ENCODE peak calls at places on chromosome 12, in five cellular contexts. One of them, this sample, is unnamed.

GRCh38 chr12:2693204-2693860 is 101.4 kb upstream of the FKBP4 start:
- DNase-seq in A549: no peak
- DNase-seq in K562: no peak
- DNase-seq in GM12878: no peak
- DNase-seq in GM23338: peak; percentile 71
- DNase-seq in this sample: no peak

GRCh38 chr12:4423528-4424195 is 22.0 kb downstream of the FGF6 start:
- DNase-seq in A549: no peak
- DNase-seq in K562: no peak
- DNase-seq in GM12878: no peak
- DNase-seq in GM23338: no peak
- DNase-seq in this sample: no peak

GRCh38 chr12:104381721-104382480 is 74.8 kb upstream of the CHST11 start:
- DNase-seq in A549: peak; percentile 82
- DNase-seq in K562: peak; percentile 79
- DNase-seq in GM12878: peak; percentile 44
- DNase-seq in GM23338: peak; percentile 95
- DNase-seq in this sample: peak; percentile 48

GRCh38 chr12:3311027-3311402 is 180.0 kb upstream of the PRMT8 start:
- DNase-seq in A549: no peak
- DNase-seq in K562: no peak
- DNase-seq in GM12878: no peak
- DNase-seq in GM23338: no peak
- DNase-seq in this sample: no peak

GRCh38 chr12:40312982-40313576 is 88.3 kb downstream of the LRRK2 start:
- DNase-seq in A549: peak; percentile 13
- DNase-seq in K562: no peak
- DNase-seq in GM12878: no peak
- DNase-seq in GM23338: peak; percentile 21
- DNase-seq in this sample: peak; percentile 2

GRCh38 chr12:99767809-99768208 is 120.3 kb downstream of the GARIN6 start:
- DNase-seq in A549: no peak
- DNase-seq in K562: no peak
- DNase-seq in GM12878: no peak
- DNase-seq in GM23338: peak; percentile 53
- DNase-seq in this sample: no peak

GRCh38 chr12:127235771-127236170 is 1031.2 kb upstream of the TMEM132C start:
- DNase-seq in A549: no peak
- DNase-seq in K562: no peak
- DNase-seq in GM12878: no peak
- DNase-seq in GM23338: no peak
- DNase-seq in this sample: no peak

GRCh38 chr12:90682398-90682797 is 272.6 kb downstream of the CCER1 start:
- DNase-seq in A549: no peak
- DNase-seq in K562: no peak
- DNase-seq in GM12878: no peak
- DNase-seq in GM23338: no peak
- DNase-seq in this sample: no peak

GRCh38 chr12:128853321-128854197 is at the start of gene GLT1D1:
- DNase-seq in A549: no peak
- DNase-seq in K562: no peak
- DNase-seq in GM12878: no peak
- DNase-seq in GM23338: peak; percentile 33
- DNase-seq in this sample: no peak

GRCh38 chr12:113238309-113238708 is 17.0 kb downstream of the TPCN1 start:
- DNase-seq in A549: no peak
- DNase-seq in K562: peak; percentile 65
- DNase-seq in GM12878: no peak
- DNase-seq in GM23338: no peak
- DNase-seq in this sample: no peak

GRCh38 chr12:97940629-97941028 is 478.0 kb downstream of the RMST start:
- DNase-seq in A549: no peak
- DNase-seq in K562: no peak
- DNase-seq in GM12878: no peak
- DNase-seq in GM23338: peak; percentile 61
- DNase-seq in this sample: no peak

GRCh38 chr12:90479237-90479636 is 475.7 kb downstream of the CCER1 start:
- DNase-seq in A549: no peak
- DNase-seq in K562: no peak
- DNase-seq in GM12878: no peak
- DNase-seq in GM23338: no peak
- DNase-seq in this sample: no peak

GRCh38 chr12:132194056-132194455 is 49.8 kb downstream of the NOC4L start:
- DNase-seq in A549: peak; percentile 66
- DNase-seq in K562: peak; percentile 72
- DNase-seq in GM12878: no peak
- DNase-seq in GM23338: peak; percentile 64
- DNase-seq in this sample: no peak

GRCh38 chr12:18421840-18422239 is 160.5 kb downstream of the PIK3C2G start:
- DNase-seq in A549: no peak
- DNase-seq in K562: no peak
- DNase-seq in GM12878: no peak
- DNase-seq in GM23338: no peak
- DNase-seq in this sample: no peak

GRCh38 chr12:66288121-66288520 is 14.2 kb upstream of the HELB start:
- DNase-seq in A549: no peak
- DNase-seq in K562: peak; percentile 16
- DNase-seq in GM12878: no peak
- DNase-seq in GM23338: no peak
- DNase-seq in this sample: no peak

GRCh38 chr12:46770501-46771183 is 55.2 kb downstream of the SLC38A4 start:
- DNase-seq in A549: no peak
- DNase-seq in K562: no peak
- DNase-seq in GM12878: no peak
- DNase-seq in GM23338: peak; percentile 25
- DNase-seq in this sample: peak; percentile 78

GRCh38 chr12:121889267-121889624 is 656 bp downstream of the PSMD9 start:
- DNase-seq in A549: no peak
- DNase-seq in K562: no peak
- DNase-seq in GM12878: no peak
- DNase-seq in GM23338: no peak
- DNase-seq in this sample: no peak

GRCh38 chr12:89346741-89347324 is 5.5 kb downstream of the DUSP6 start:
- DNase-seq in A549: no peak
- DNase-seq in K562: no peak
- DNase-seq in GM12878: no peak
- DNase-seq in GM23338: peak; percentile 68
- DNase-seq in this sample: peak; percentile 42

GRCh38 chr12:40947812-40948211 is 240.3 kb upstream of the PDZRN4 start:
- DNase-seq in A549: no peak
- DNase-seq in K562: no peak
- DNase-seq in GM12878: no peak
- DNase-seq in GM23338: no peak
- DNase-seq in this sample: no peak

GRCh38 chr12:132386926-132387497 is 57.6 kb upstream of the GALNT9 start:
- DNase-seq in A549: no peak
- DNase-seq in K562: no peak
- DNase-seq in GM12878: no peak
- DNase-seq in GM23338: no peak
- DNase-seq in this sample: no peak

GRCh38 chr12:51048601-51049369 is 658 bp downstream of the LETMD1 start:
- DNase-seq in A549: no peak
- DNase-seq in K562: no peak
- DNase-seq in GM12878: no peak
- DNase-seq in GM23338: no peak
- DNase-seq in this sample: no peak

DNA sequence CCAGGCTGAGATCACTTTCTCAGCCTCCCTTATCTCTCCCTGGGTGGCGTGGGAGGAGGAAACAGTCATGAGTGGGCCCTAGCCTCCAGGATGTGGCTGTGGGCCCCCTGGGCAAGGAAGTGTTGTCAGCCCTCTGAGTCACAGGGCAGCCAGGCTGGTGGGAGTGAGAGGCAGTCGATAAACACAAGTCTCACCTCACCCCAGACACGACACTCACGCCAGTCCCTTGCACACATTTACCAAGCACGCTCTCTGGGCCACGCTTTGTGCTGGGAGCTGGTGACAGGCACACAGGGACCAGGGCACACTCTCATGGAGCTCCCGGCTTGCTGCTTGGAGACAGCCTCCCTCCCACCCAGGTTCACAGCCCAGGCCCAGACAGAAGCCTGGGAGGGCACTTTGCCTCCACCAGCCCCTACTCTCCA is 1.9 kb upstream of the KRT79 start:
- DNase-seq in A549: no peak
- DNase-seq in K562: peak; percentile 59
- DNase-seq in GM12878: no peak
- DNase-seq in GM23338: no peak
- DNase-seq in this sample: no peak
- TF ChIP-seq JUNB in A549: no peak
- TF ChIP-seq JUNB in K562: no peak
- TF ChIP-seq JUNB in GM12878: no peak
- TF ChIP-seq JUNB in GM23338: no peak
- TF ChIP-seq JUNB in this sample: no peak

GRCh38 chr12:56677680-56678079 is 10.4 kb downstream of the PTGES3 start:
- DNase-seq in A549: no peak
- DNase-seq in K562: no peak
- DNase-seq in GM12878: no peak
- DNase-seq in GM23338: no peak
- DNase-seq in this sample: no peak
- TF ChIP-seq CTCF in A549: no peak
- TF ChIP-seq CTCF in K562: no peak
- TF ChIP-seq CTCF in GM12878: no peak
- TF ChIP-seq CTCF in GM23338: no peak
- TF ChIP-seq CTCF in this sample: no peak

DNA sequence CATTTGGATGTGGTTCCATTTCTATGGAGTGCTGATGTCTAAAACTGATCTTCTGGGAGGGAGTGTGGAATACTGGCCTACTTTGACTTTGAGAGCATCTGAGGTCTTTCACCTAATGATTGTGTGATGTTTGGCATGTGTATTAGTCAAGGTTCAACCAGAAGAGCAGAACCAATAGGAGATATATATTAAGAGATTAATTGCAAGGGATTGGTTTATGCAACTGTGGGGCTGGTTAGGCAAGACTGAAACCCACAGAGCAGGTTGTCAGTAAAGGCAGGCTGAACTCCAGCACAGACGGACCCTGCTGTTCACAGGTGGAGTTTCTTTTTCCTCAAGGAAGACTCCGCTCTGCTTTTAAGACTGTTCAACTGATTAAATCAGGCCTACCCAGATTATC is 11.6 kb downstream of the BMAL2 start:
- DNase-seq in A549: no peak
- DNase-seq in K562: no peak
- DNase-seq in GM12878: no peak
- DNase-seq in GM23338: no peak
- DNase-seq in this sample: no peak
- TF ChIP-seq JUNB in A549: no peak
- TF ChIP-seq JUNB in K562: no peak
- TF ChIP-seq JUNB in GM12878: no peak
- TF ChIP-seq JUNB in GM23338: no peak
- TF ChIP-seq JUNB in this sample: no peak

DNA sequence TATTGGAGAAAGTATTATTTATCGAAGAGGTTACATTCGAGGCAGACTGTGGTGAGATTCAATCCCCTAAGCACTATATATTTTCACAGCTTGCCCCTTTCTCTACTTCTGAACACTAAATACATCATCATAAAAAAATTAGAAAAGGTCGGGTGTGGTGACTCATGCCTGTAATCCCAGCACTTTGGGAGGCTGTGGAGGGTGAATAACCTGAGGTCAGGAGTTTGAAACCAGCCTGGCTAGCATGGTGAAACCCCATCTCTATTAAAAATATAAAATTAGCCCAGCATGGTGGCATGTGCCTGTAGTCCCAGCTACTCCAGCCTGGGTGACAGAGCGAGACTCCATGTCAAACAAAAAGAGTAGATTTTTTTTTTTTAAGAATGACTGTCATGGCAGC is 70.6 kb upstream of the MYF6 start:
- DNase-seq in A549: no peak
- DNase-seq in K562: no peak
- DNase-seq in GM12878: no peak
- DNase-seq in GM23338: no peak
- DNase-seq in this sample: no peak
- TF ChIP-seq CTCF in A549: no peak
- TF ChIP-seq CTCF in K562: no peak
- TF ChIP-seq CTCF in GM12878: no peak
- TF ChIP-seq CTCF in GM23338: no peak
- TF ChIP-seq CTCF in this sample: no peak

GRCh38 chr12:80044694-80045046 is 54.7 kb upstream of the OTOGL start:
- DNase-seq in A549: no peak
- DNase-seq in K562: no peak
- DNase-seq in GM12878: no peak
- DNase-seq in GM23338: no peak
- DNase-seq in this sample: no peak
- TF ChIP-seq JUNB in A549: no peak
- TF ChIP-seq JUNB in K562: no peak
- TF ChIP-seq JUNB in GM12878: peak; percentile 85
- TF ChIP-seq JUNB in GM23338: no peak
- TF ChIP-seq JUNB in this sample: no peak

DNA sequence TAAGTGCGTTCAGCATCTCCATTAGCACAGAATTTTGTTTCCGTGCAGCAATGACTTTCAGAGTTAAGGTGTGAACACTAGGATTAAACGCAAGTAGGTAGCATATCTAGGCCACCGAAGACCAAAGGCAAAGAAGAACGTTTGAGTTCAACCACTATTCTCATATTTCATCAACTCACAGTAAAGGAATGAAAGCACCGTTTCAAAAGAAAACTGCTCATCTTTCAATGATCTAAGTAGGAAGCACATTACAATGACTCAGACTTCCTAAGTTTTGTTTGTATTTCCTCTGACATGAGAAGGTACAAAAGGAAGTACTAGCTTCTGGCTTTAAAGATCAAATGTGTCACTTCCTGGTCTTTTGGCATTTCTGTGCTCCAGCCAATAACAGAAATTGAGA is 57.6 kb downstream of the ACADS start:
- DNase-seq in A549: no peak
- DNase-seq in K562: no peak
- DNase-seq in GM12878: no peak
- DNase-seq in GM23338: no peak
- DNase-seq in this sample: peak; percentile 29
- TF ChIP-seq CTCF in A549: no peak
- TF ChIP-seq CTCF in K562: no peak
- TF ChIP-seq CTCF in GM12878: no peak
- TF ChIP-seq CTCF in GM23338: no peak
- TF ChIP-seq CTCF in this sample: no peak

This sample was measured in HepG2.